ENCODE peak calls at places on chromosomes 1 and 21, in seven cellular contexts. T is activated naive CD4-positive, alpha-beta T cell treated with Interleukin-2 at 50 U/mL for 16 hours; H is epithelial cell of prostate; B is glutamatergic neuron; F is fibroblast of lung; X is aorta; Q is Caki2. M is an unnamed sample.

GRCh38 chr1:117237701-117238413 is 27.1 kb upstream of the VTCN1 start:
- DNase-seq in H (peak; percentile 14), X (no peak), B (no peak), F (peak; percentile 70), Q (peak; percentile 25), T (no peak), M (no peak)

GRCh38 chr1:156999596-157000320 is 45.8 kb downstream of the ARHGEF11 start:
- DNase-seq in H (no peak), T (no peak), B (no peak), Q (no peak), F (no peak), X (no peak), M (no peak)

GRCh38 chr1:99629164-99629563 is 16.7 kb upstream of the PALMD start:
- DNase-seq in H (no peak), T (no peak), F (no peak), B (no peak), X (no peak), Q (no peak), M (no peak)

GRCh38 chr21:35619184-35619583 is 441.1 kb downstream of the SETD4 start:
- DNase-seq in H (peak; percentile 73), F (peak; percentile 90), B (no peak), T (no peak), Q (peak; percentile 64), X (no peak), M (no peak)

GRCh38 chr1:51916587-51917405 is 38.3 kb upstream of the NRDC start:
- DNase-seq in H (no peak), Q (no peak), B (no peak), T (no peak), X (no peak), F (peak; percentile 55), M (no peak)

GRCh38 chr1:201546093-201546492 is 7.2 kb downstream of the NAV1 start:
- DNase-seq in T (no peak), Q (peak; percentile 90), X (no peak), B (no peak), F (no peak), H (no peak), M (peak; percentile 54)

GRCh38 chr1:69967245-69967766 is 238.1 kb downstream of the LRRC40 start:
- DNase-seq in H (no peak), T (no peak), B (no peak), Q (no peak), X (no peak), F (no peak), M (no peak)

GRCh38 chr1:202806845-202807366 is 1.3 kb downstream of the KDM5B start:
- DNase-seq in H (no peak), T (peak; percentile 33), F (peak; percentile 17), Q (no peak), B (peak; percentile 71), X (peak; percentile 81), M (peak; percentile 64)

GRCh38 chr1:6961905-6962304 is 176.7 kb downstream of the CAMTA1 start:
- DNase-seq in X (peak; percentile 78), Q (no peak), F (no peak), T (no peak), H (no peak), B (peak; percentile 50), M (no peak)

GRCh38 chr1:214583824-214584554 is 19.0 kb upstream of the CENPF start:
- DNase-seq in T (no peak), B (no peak), X (no peak), Q (no peak), F (no peak), H (no peak), M (no peak)

GRCh38 chr1:50105430-50105829 is 3.3 kb upstream of the ELAVL4 start:
- DNase-seq in H (no peak), B (peak; percentile 21), Q (no peak), F (no peak), T (no peak), X (no peak), M (peak; percentile 32)

GRCh38 chr1:28864695-28865094 is 49.7 kb upstream of the EPB41 start:
- DNase-seq in B (no peak), Q (no peak), H (no peak), T (no peak), X (no peak), F (no peak), M (no peak)

GRCh38 chr1:114468047-114468446 is 43.0 kb downstream of the TRIM33 start:
- DNase-seq in Q (no peak), F (no peak), X (no peak), T (no peak), H (no peak), B (no peak), M (no peak)

GRCh38 chr1:226982451-226983177 is 42.5 kb downstream of the COQ8A start:
- DNase-seq in T (no peak), B (no peak), F (no peak), X (peak; percentile 75), H (no peak), Q (no peak), M (peak; percentile 33)

GRCh38 chr1:236394016-236394481 is at the start of gene EDARADD:
- DNase-seq in X (no peak), T (no peak), Q (no peak), F (peak; percentile 71), B (no peak), H (no peak), M (no peak)

GRCh38 chr21:42761776-42762335 is 108.4 kb downstream of the PDE9A start:
- DNase-seq in Q (no peak), T (no peak), X (no peak), B (no peak), H (no peak), F (no peak), M (no peak)

GRCh38 chr1:199163277-199164069 is 524.6 kb downstream of the PTPRC start:
- DNase-seq in F (no peak), B (no peak), T (no peak), H (no peak), Q (no peak), X (no peak), M (no peak)

GRCh38 chr21:43609501-43610340 is 49.6 kb downstream of the HSF2BP start:
- DNase-seq in B (no peak), H (peak; percentile 69), X (no peak), T (no peak), F (peak; percentile 82), Q (peak; percentile 77), M (peak; percentile 51)

GRCh38 chr1:16065197-16065576 is 8.3 kb downstream of the FAM131C start:
- DNase-seq in H (no peak), B (no peak), T (no peak), F (no peak), Q (no peak), X (no peak), M (no peak)

GRCh38 chr1:55378582-55378981 is 163.4 kb upstream of the USP24 start:
- DNase-seq in Q (peak; percentile 23), H (no peak), T (no peak), B (peak; percentile 64), X (peak; percentile 83), F (peak; percentile 64), M (peak; percentile 53)

GRCh38 chr1:248858096-248858890 is 592 bp downstream of the ZNF692 start:
- DNase-seq in Q (peak; percentile 63), B (peak; percentile 79), H (no peak), X (peak; percentile 88), F (peak; percentile 69), T (peak; percentile 36), M (peak; percentile 82)

GRCh38 chr1:209645574-209646452 is 6.4 kb downstream of the LAMB3 start:
- DNase-seq in F (no peak), H (no peak), T (no peak), Q (no peak), X (no peak), B (no peak), M (peak; percentile 59)

GRCh38 chr1:160748877-160749269 is 9.8 kb downstream of the SLAMF7 start:
- DNase-seq in H (peak; percentile 61), F (no peak), B (no peak), X (no peak), Q (no peak), T (no peak), M (no peak)

GRCh38 chr1:240854367-240854766 is 242.4 kb upstream of the GREM2 start:
- DNase-seq in T (no peak), X (no peak), H (no peak), B (no peak), F (peak; percentile 60), Q (no peak), M (no peak)

GRCh38 chr1:60891315-60891714 is 191.0 kb upstream of the NFIA start:
- DNase-seq in Q (no peak), H (no peak), T (no peak), B (no peak), X (no peak), F (no peak), M (no peak)

GRCh38 chr1:230572121-230573083 is 69.9 kb upstream of the COG2 start:
- DNase-seq in X (no peak), H (peak; percentile 33), Q (peak; percentile 51), F (no peak), B (no peak), T (no peak), M (no peak)

GRCh38 chr1:66446261-66447001 is 87.5 kb upstream of the SGIP1 start:
- DNase-seq in H (no peak), Q (peak; percentile 63), T (no peak), X (no peak), F (peak; percentile 50), B (no peak), M (peak; percentile 51)

M was measured in D341Med.